ENCODE peak calls at places on chromosomes 4 and X, in seven cellular contexts. One of them, this sample, is unnamed.

GRCh38 chr4:99536848-99537247 is 26.0 kb downstream of the C4orf17 start:
- DNase-seq in BE2C: no peak
- DNase-seq in pancreas: no peak
- DNase-seq in astrocyte of the spinal cord: no peak
- DNase-seq in AG10803: no peak
- DNase-seq in OCI-LY7: no peak
- DNase-seq in coronary artery: no peak
- DNase-seq in this sample: no peak

GRCh38 chr4:78601013-78601412 is 49.4 kb downstream of the ANXA3 start:
- DNase-seq in BE2C: peak
- DNase-seq in pancreas: no peak
- DNase-seq in astrocyte of the spinal cord: no peak
- DNase-seq in AG10803: no peak
- DNase-seq in OCI-LY7: no peak
- DNase-seq in coronary artery: no peak
- DNase-seq in this sample: no peak

GRCh38 chrX:46686003-46686645 is 72.8 kb downstream of the SLC9A7 start:
- DNase-seq in BE2C: peak
- DNase-seq in pancreas: no peak
- DNase-seq in astrocyte of the spinal cord: peak
- DNase-seq in AG10803: peak
- DNase-seq in OCI-LY7: peak
- DNase-seq in coronary artery: no peak
- DNase-seq in this sample: peak

GRCh38 chrX:129361566-129361965 is 161.7 kb downstream of the SMARCA1 start:
- DNase-seq in BE2C: no peak
- DNase-seq in pancreas: no peak
- DNase-seq in astrocyte of the spinal cord: no peak
- DNase-seq in AG10803: peak
- DNase-seq in OCI-LY7: no peak
- DNase-seq in coronary artery: no peak
- DNase-seq in this sample: no peak

GRCh38 chrX:155956099-155956498 is 41.4 kb upstream of the IL9R start:
- DNase-seq in BE2C: no peak
- DNase-seq in pancreas: no peak
- DNase-seq in astrocyte of the spinal cord: no peak
- DNase-seq in AG10803: no peak
- DNase-seq in OCI-LY7: no peak
- DNase-seq in coronary artery: no peak
- DNase-seq in this sample: no peak

GRCh38 chr4:99612704-99613103 is 38.1 kb downstream of the MTTP start:
- DNase-seq in BE2C: no peak
- DNase-seq in pancreas: no peak
- DNase-seq in astrocyte of the spinal cord: no peak
- DNase-seq in AG10803: no peak
- DNase-seq in OCI-LY7: no peak
- DNase-seq in coronary artery: no peak
- DNase-seq in this sample: no peak

GRCh38 chrX:104351173-104351769 is 96.5 kb upstream of the ESX1 start:
- DNase-seq in BE2C: no peak
- DNase-seq in pancreas: no peak
- DNase-seq in astrocyte of the spinal cord: peak
- DNase-seq in AG10803: peak
- DNase-seq in OCI-LY7: no peak
- DNase-seq in coronary artery: no peak
- DNase-seq in this sample: peak

GRCh38 chr4:8332891-8333331 is 63.4 kb downstream of the HTRA3 start:
- DNase-seq in BE2C: peak
- DNase-seq in pancreas: no peak
- DNase-seq in astrocyte of the spinal cord: no peak
- DNase-seq in AG10803: no peak
- DNase-seq in OCI-LY7: no peak
- DNase-seq in coronary artery: peak
- DNase-seq in this sample: peak

GRCh38 chr4:73619351-73619750 is 885 bp downstream of the RASSF6 start:
- DNase-seq in BE2C: no peak
- DNase-seq in pancreas: no peak
- DNase-seq in astrocyte of the spinal cord: no peak
- DNase-seq in AG10803: no peak
- DNase-seq in OCI-LY7: peak
- DNase-seq in coronary artery: no peak
- DNase-seq in this sample: no peak

GRCh38 chr4:123361195-123361861 is 35.3 kb upstream of the SPRY1 start:
- DNase-seq in BE2C: no peak
- DNase-seq in pancreas: no peak
- DNase-seq in astrocyte of the spinal cord: peak
- DNase-seq in AG10803: peak
- DNase-seq in OCI-LY7: no peak
- DNase-seq in coronary artery: no peak
- DNase-seq in this sample: peak

GRCh38 chr4:127240721-127241120 is 392.0 kb upstream of the INTU start:
- DNase-seq in BE2C: no peak
- DNase-seq in pancreas: no peak
- DNase-seq in astrocyte of the spinal cord: no peak
- DNase-seq in AG10803: peak
- DNase-seq in OCI-LY7: no peak
- DNase-seq in coronary artery: no peak
- DNase-seq in this sample: no peak

GRCh38 chr4:152340818-152341217 is 195.1 kb downstream of the FBXW7 start:
- DNase-seq in BE2C: no peak
- DNase-seq in pancreas: no peak
- DNase-seq in astrocyte of the spinal cord: no peak
- DNase-seq in AG10803: no peak
- DNase-seq in OCI-LY7: no peak
- DNase-seq in coronary artery: no peak
- DNase-seq in this sample: no peak

GRCh38 chr4:33171873-33172550 is 2451.8 kb downstream of the PCDH7 start:
- DNase-seq in BE2C: no peak
- DNase-seq in pancreas: no peak
- DNase-seq in astrocyte of the spinal cord: no peak
- DNase-seq in AG10803: no peak
- DNase-seq in OCI-LY7: no peak
- DNase-seq in coronary artery: no peak
- DNase-seq in this sample: peak

GRCh38 chr4:112823141-112823540 is 186.2 kb downstream of the LARP7 start:
- DNase-seq in BE2C: no peak
- DNase-seq in pancreas: no peak
- DNase-seq in astrocyte of the spinal cord: no peak
- DNase-seq in AG10803: no peak
- DNase-seq in OCI-LY7: no peak
- DNase-seq in coronary artery: no peak
- DNase-seq in this sample: no peak

GRCh38 chr4:11418610-11419009 is 10.1 kb downstream of the HS3ST1 start:
- DNase-seq in BE2C: no peak
- DNase-seq in pancreas: no peak
- DNase-seq in astrocyte of the spinal cord: no peak
- DNase-seq in AG10803: no peak
- DNase-seq in OCI-LY7: no peak
- DNase-seq in coronary artery: no peak
- DNase-seq in this sample: no peak

GRCh38 chrX:119417842-119418241 is 18.7 kb downstream of the SLC25A43 start:
- DNase-seq in BE2C: no peak
- DNase-seq in pancreas: no peak
- DNase-seq in astrocyte of the spinal cord: peak
- DNase-seq in AG10803: no peak
- DNase-seq in OCI-LY7: peak
- DNase-seq in coronary artery: no peak
- DNase-seq in this sample: peak

GRCh38 chr4:20026456-20026855 is 225.2 kb upstream of the SLIT2 start:
- DNase-seq in BE2C: no peak
- DNase-seq in pancreas: no peak
- DNase-seq in astrocyte of the spinal cord: peak
- DNase-seq in AG10803: peak
- DNase-seq in OCI-LY7: no peak
- DNase-seq in coronary artery: no peak
- DNase-seq in this sample: no peak

GRCh38 chrX:642436-643210 is 12.0 kb downstream of the SHOX start:
- DNase-seq in BE2C: no peak
- DNase-seq in pancreas: no peak
- DNase-seq in astrocyte of the spinal cord: no peak
- DNase-seq in AG10803: no peak
- DNase-seq in OCI-LY7: no peak
- DNase-seq in coronary artery: peak
- DNase-seq in this sample: no peak

GRCh38 chr4:124684301-124684700 is 28.2 kb downstream of the ANKRD50 start:
- DNase-seq in BE2C: no peak
- DNase-seq in pancreas: no peak
- DNase-seq in astrocyte of the spinal cord: no peak
- DNase-seq in AG10803: no peak
- DNase-seq in OCI-LY7: no peak
- DNase-seq in coronary artery: no peak
- DNase-seq in this sample: peak

GRCh38 chr4:111066887-111067286 is 444.0 kb upstream of the PITX2 start:
- DNase-seq in BE2C: no peak
- DNase-seq in pancreas: no peak
- DNase-seq in astrocyte of the spinal cord: peak
- DNase-seq in AG10803: peak
- DNase-seq in OCI-LY7: no peak
- DNase-seq in coronary artery: no peak
- DNase-seq in this sample: no peak

GRCh38 chr4:145536044-145536443 is 54.4 kb downstream of the SMAD1 start:
- DNase-seq in BE2C: no peak
- DNase-seq in pancreas: no peak
- DNase-seq in astrocyte of the spinal cord: no peak
- DNase-seq in AG10803: no peak
- DNase-seq in OCI-LY7: no peak
- DNase-seq in coronary artery: no peak
- DNase-seq in this sample: no peak

GRCh38 chrX:7077910-7078245 is 69.6 kb upstream of the STS start:
- DNase-seq in BE2C: no peak
- DNase-seq in pancreas: no peak
- DNase-seq in astrocyte of the spinal cord: no peak
- DNase-seq in AG10803: no peak
- DNase-seq in OCI-LY7: no peak
- DNase-seq in coronary artery: no peak
- DNase-seq in this sample: no peak

GRCh38 chrX:154750301-154751120 is at the start of gene GAB3:
- DNase-seq in BE2C: peak
- DNase-seq in pancreas: no peak
- DNase-seq in astrocyte of the spinal cord: peak
- DNase-seq in AG10803: no peak
- DNase-seq in OCI-LY7: no peak
- DNase-seq in coronary artery: no peak
- DNase-seq in this sample: no peak

DNA sequence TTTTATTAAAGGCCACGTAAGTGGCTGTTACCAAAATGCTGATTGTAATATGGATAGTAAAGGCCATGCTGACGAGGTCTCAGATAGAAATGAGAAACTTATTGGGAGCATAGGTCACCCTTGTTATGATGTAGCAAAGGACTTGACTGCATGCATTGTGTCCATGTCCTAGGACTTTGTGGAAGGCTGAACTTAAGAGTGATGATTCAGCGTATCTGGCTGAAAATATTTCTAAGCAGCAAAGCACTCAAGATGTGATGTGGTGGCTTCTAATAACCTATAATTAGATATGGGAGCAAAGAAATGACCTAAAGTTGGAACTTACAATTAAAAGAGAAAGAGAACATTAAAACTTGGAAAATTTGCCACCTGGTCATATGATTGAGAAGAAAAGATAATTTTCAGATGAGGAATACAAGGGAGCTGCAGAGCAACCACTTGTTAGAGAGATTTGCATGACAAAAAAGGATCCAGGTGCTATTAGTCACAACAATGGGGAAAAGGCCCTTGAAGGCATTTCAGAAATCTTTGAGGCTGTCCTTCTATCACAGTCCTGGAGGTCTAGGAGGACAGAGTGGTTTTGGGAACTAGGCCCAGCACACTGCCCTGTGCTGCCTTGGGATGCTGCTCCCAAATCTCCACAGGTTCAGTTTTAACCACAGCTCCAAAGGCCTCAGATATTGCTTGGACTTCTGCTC is 793.7 kb upstream of the LCORL start:
- DNase-seq in BE2C: no peak
- DNase-seq in pancreas: no peak
- DNase-seq in astrocyte of the spinal cord: no peak
- DNase-seq in AG10803: no peak
- DNase-seq in OCI-LY7: no peak
- DNase-seq in coronary artery: no peak
- DNase-seq in this sample: no peak
- TF ChIP-seq CTCF in BE2C: no peak
- TF ChIP-seq CTCF in pancreas: no peak
- TF ChIP-seq CTCF in astrocyte of the spinal cord: no peak
- TF ChIP-seq CTCF in AG10803: no peak
- TF ChIP-seq CTCF in OCI-LY7: no peak
- TF ChIP-seq CTCF in coronary artery: no peak
- TF ChIP-seq CTCF in this sample: no peak

GRCh38 chr4:76723373-76723772 is 174.6 kb downstream of the SOWAHB start:
- DNase-seq in BE2C: no peak
- DNase-seq in pancreas: no peak
- DNase-seq in astrocyte of the spinal cord: peak
- DNase-seq in AG10803: peak
- DNase-seq in OCI-LY7: no peak
- DNase-seq in coronary artery: no peak
- DNase-seq in this sample: peak
- TF ChIP-seq CTCF in BE2C: peak
- TF ChIP-seq CTCF in pancreas: no peak
- TF ChIP-seq CTCF in astrocyte of the spinal cord: peak
- TF ChIP-seq CTCF in AG10803: peak
- TF ChIP-seq CTCF in OCI-LY7: no peak
- TF ChIP-seq CTCF in coronary artery: no peak
- TF ChIP-seq CTCF in this sample: no peak

GRCh38 chr4:10169839-10170387 is 53.3 kb upstream of the WDR1 start:
- DNase-seq in BE2C: no peak
- DNase-seq in pancreas: no peak
- DNase-seq in astrocyte of the spinal cord: no peak
- DNase-seq in AG10803: no peak
- DNase-seq in OCI-LY7: no peak
- DNase-seq in coronary artery: no peak
- DNase-seq in this sample: no peak
- TF ChIP-seq CTCF in BE2C: no peak
- TF ChIP-seq CTCF in pancreas: no peak
- TF ChIP-seq CTCF in astrocyte of the spinal cord: no peak
- TF ChIP-seq CTCF in AG10803: no peak
- TF ChIP-seq CTCF in OCI-LY7: no peak
- TF ChIP-seq CTCF in coronary artery: no peak
- TF ChIP-seq CTCF in this sample: no peak

GRCh38 chr4:42371306-42372063 is 25.8 kb upstream of the SHISA3 start:
- DNase-seq in BE2C: peak
- DNase-seq in pancreas: no peak
- DNase-seq in astrocyte of the spinal cord: peak
- DNase-seq in AG10803: peak
- DNase-seq in OCI-LY7: peak
- DNase-seq in coronary artery: no peak
- DNase-seq in this sample: peak
- TF ChIP-seq CTCF in BE2C: peak
- TF ChIP-seq CTCF in pancreas: peak
- TF ChIP-seq CTCF in astrocyte of the spinal cord: peak
- TF ChIP-seq CTCF in AG10803: peak
- TF ChIP-seq CTCF in OCI-LY7: peak
- TF ChIP-seq CTCF in coronary artery: peak
- TF ChIP-seq CTCF in this sample: peak